ENCODE peak calls at places on chromosomes 6 and 20, in seven cellular contexts. Y, U, P, Z, O, I and T are unnamed samples.

GRCh38 chr6:105397987-105398386 is 4.9 kb downstream of the PREP start:
- DNase-seq in Y (no peak), I (no peak), U (no peak), O (no peak), P (no peak), Z (no peak), T (no peak)

GRCh38 chr20:58012731-58013510 is 215.5 kb downstream of the ANKRD60 start:
- DNase-seq in O (peak; percentile 10), U (no peak), Y (no peak), Z (no peak), I (no peak), P (no peak), T (peak; percentile 30)

GRCh38 chr6:37636112-37636511 is 61.6 kb downstream of the MDGA1 start:
- DNase-seq in I (no peak), Y (no peak), U (no peak), Z (no peak), O (no peak), P (no peak), T (no peak)

GRCh38 chr6:92930212-92930611 is 489.1 kb downstream of the EPHA7 start:
- DNase-seq in Z (no peak), U (no peak), Y (no peak), I (no peak), P (no peak), O (no peak), T (no peak)

GRCh38 chr6:35087361-35088280 is 53.5 kb downstream of the TCP11 start:
- DNase-seq in Z (no peak), Y (peak; percentile 59), O (peak; percentile 20), I (no peak), U (no peak), P (peak; percentile 48), T (peak; percentile 55)

GRCh38 chr6:29676981-29677601 is 3.9 kb downstream of the ZFP57 start:
- DNase-seq in P (no peak), Z (no peak), I (no peak), U (no peak), O (no peak), Y (no peak), T (no peak)

GRCh38 chr6:137490961-137491360 is 3.2 kb downstream of the OLIG3 start:
- DNase-seq in Z (no peak), O (peak; percentile 51), I (no peak), Y (no peak), U (no peak), P (no peak), T (no peak)

GRCh38 chr6:169719117-169719516 is 5.2 kb downstream of the PHF10 start:
- DNase-seq in U (no peak), Z (no peak), Y (no peak), I (no peak), O (no peak), P (no peak), T (no peak)

GRCh38 chr6:154127638-154128037 is 88.6 kb downstream of the OPRM1 start:
- DNase-seq in P (no peak), O (peak; percentile 39), I (no peak), U (no peak), Y (no peak), Z (no peak), T (no peak)

GRCh38 chr6:160207618-160208017 is 51.0 kb downstream of the SLC22A2 start:
- DNase-seq in O (no peak), Y (no peak), P (no peak), I (no peak), Z (no peak), U (no peak), T (no peak)

GRCh38 chr20:24134930-24135329 is 146.4 kb upstream of the GGTLC1 start:
- DNase-seq in P (no peak), Z (no peak), U (no peak), O (no peak), I (no peak), Y (no peak), T (no peak)

GRCh38 chr6:154605207-154605877 is 94.9 kb upstream of the CNKSR3 start:
- DNase-seq in U (no peak), Z (no peak), O (no peak), I (no peak), P (no peak), Y (no peak), T (no peak)

GRCh38 chr20:513429-513828 is 30.2 kb downstream of the CSNK2A1 start:
- DNase-seq in O (no peak), I (no peak), Y (no peak), Z (no peak), U (no peak), P (no peak), T (no peak)
- H3K4me1 ChIP-seq in O (no peaks in the 10 kb centered on the region), I (peaks cover 56% of the 10 kb centered on the region), Y (peaks cover 26% of the 10 kb centered on the region), Z (peaks cover 7% of the 10 kb centered on the region), U (peaks cover 16% of the 10 kb centered on the region), P (peaks cover 8% of the 10 kb centered on the region), T (peaks cover 15% of the 10 kb centered on the region)

DNA sequence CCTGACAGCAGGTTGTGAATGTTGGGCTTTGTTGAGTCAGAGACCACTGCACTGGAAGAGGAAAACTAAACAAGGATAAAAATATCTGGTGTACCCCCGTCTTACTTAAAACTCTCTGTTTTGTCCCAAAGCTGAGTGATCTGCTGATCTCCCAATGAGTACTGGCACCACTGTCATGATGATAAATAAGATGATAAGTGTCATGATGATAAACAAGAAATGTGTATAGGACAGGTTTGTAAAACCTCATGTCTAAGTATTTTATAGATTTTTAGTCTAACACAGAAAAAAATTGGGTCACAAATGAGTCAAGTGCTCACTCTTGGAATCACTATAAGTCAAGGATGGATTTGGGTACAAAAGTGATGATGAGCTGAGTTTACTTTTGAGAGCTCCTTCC is 8.5 kb upstream of the SIM1 start:
- DNase-seq in O (no peak), U (no peak), Z (no peak), I (no peak), P (no peak), Y (no peak), T (no peak)
- H3K4me1 ChIP-seq in O (peaks cover 3% of the 10 kb centered on the region), U (no peaks in the 10 kb centered on the region), Z (no peaks in the 10 kb centered on the region), I (no peaks in the 10 kb centered on the region), P (no peaks in the 10 kb centered on the region), Y (no peaks in the 10 kb centered on the region), T (no peaks in the 10 kb centered on the region)

GRCh38 chr6:142009647-142010046 is 123.1 kb upstream of the GJE1 start:
- DNase-seq in U (no peak), O (no peak), Y (no peak), P (no peak), Z (no peak), I (no peak), T (no peak)
- H3K4me1 ChIP-seq in U (no peaks in the 10 kb centered on the region), O (no peaks in the 10 kb centered on the region), Y (no peaks in the 10 kb centered on the region), P (no peaks in the 10 kb centered on the region), Z (no peaks in the 10 kb centered on the region), I (no peaks in the 10 kb centered on the region), T (no peaks in the 10 kb centered on the region)

GRCh38 chr6:75550544-75551167 is 51.0 kb upstream of the SENP6 start:
- DNase-seq in P (no peak), O (no peak), I (no peak), Z (no peak), U (no peak), Y (no peak), T (no peak)
- H3K4me1 ChIP-seq in P (no peaks in the 10 kb centered on the region), O (no peaks in the 10 kb centered on the region), I (no peaks in the 10 kb centered on the region), Z (no peaks in the 10 kb centered on the region), U (no peaks in the 10 kb centered on the region), Y (no peaks in the 10 kb centered on the region), T (no peaks in the 10 kb centered on the region)

GRCh38 chr20:44552950-44553908 is 29.1 kb upstream of the PKIG start:
- DNase-seq in U (no peak), O (no peak), I (no peak), Z (peak; percentile 0), Y (no peak), P (no peak), T (no peak)
- H3K4me1 ChIP-seq in U (peaks cover 16% of the 10 kb centered on the region), O (no peaks in the 10 kb centered on the region), I (peaks cover 22% of the 10 kb centered on the region), Z (peaks cover 4% of the 10 kb centered on the region), Y (peaks cover 22% of the 10 kb centered on the region), P (no peaks in the 10 kb centered on the region), T (peaks cover under 1% of the 10 kb centered on the region)

GRCh38 chr6:108623995-108624394 is 63.3 kb downstream of the FOXO3 start:
- DNase-seq in Z (no peak), O (no peak), I (no peak), U (no peak), P (no peak), Y (no peak), T (no peak)

GRCh38 chr6:108630050-108630714 is 69.5 kb downstream of the FOXO3 start:
- DNase-seq in U (no peak), Z (no peak), P (no peak), I (no peak), O (no peak), Y (no peak), T (no peak)

GRCh38 chr6:108627692-108628565 is 67.2 kb downstream of the FOXO3 start:
- DNase-seq in P (no peak), Z (no peak), Y (no peak), I (no peak), U (no peak), O (no peak), T (no peak)

GRCh38 chr6:108622601-108623335 is 62.1 kb downstream of the FOXO3 start:
- DNase-seq in Y (no peak), Z (no peak), U (no peak), P (peak; percentile 78), O (no peak), I (peak; percentile 24), T (no peak)

GRCh38 chr6:108626777-108627176 is 66.1 kb downstream of the FOXO3 start:
- DNase-seq in P (no peak), Y (no peak), O (no peak), I (no peak), Z (no peak), U (no peak), T (no peak)
- H3K4me1 ChIP-seq in P (peaks cover 23% of the 10 kb centered on the region), Y (peaks cover 76% of the 10 kb centered on the region), O (peaks cover 8% of the 10 kb centered on the region), I (peaks cover 97% of the 10 kb centered on the region), Z (peaks cover 2% of the 10 kb centered on the region), U (no peaks in the 10 kb centered on the region), T (peaks cover 36% of the 10 kb centered on the region)

DNA sequence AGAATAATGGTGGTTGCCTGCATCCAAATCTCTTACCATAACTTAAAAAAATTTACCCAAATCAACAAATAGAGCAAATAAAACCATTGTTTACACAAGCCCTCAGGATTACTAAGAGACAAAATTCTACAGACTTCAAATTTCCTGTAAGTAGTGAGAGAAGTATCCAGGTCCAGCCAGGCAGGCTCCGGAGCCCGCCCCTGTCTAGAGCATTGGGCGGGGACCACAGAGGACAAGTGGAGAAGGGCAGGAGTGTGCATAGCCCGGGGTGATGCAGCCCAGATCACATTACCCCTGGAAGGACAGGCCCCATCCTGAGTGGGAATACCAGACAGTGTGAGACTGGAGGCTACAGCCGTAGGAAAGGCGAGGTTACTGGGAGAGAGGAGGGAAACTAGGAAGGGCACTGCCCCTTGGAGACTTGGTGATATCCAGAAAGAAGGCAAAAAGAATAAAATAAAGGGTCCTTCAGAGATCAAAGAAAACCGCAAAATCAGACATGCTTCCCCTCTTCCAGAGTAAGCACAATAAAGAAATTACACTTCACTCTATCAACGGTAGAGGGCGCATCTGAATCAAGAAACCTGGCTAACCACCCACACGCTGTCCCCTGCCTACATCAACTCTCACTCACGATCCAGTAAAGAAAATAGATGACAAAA is 26.6 kb downstream of the RIN2 start:
- DNase-seq in O (peak; percentile 47), P (peak; percentile 70), U (peak; percentile 59), Y (peak; percentile 80), Z (peak; percentile 73), I (peak; percentile 76), T (no peak)
- H3K4me1 ChIP-seq in O (no peaks in the 10 kb centered on the region), P (no peaks in the 10 kb centered on the region), U (no peaks in the 10 kb centered on the region), Y (peaks cover 35% of the 10 kb centered on the region), Z (no peaks in the 10 kb centered on the region), I (peaks cover 68% of the 10 kb centered on the region), T (peaks cover 4% of the 10 kb centered on the region)

GRCh38 chr6:43773050-43773956 is 3.3 kb downstream of the VEGFA start:
- DNase-seq in I (peak; percentile 68), U (peak; percentile 86), P (peak; percentile 64), Y (peak; percentile 84), O (peak; percentile 72), Z (peak; percentile 86), T (peak; percentile 76)
- H3K4me1 ChIP-seq in I (peaks cover 77% of the 10 kb centered on the region), U (peaks cover 47% of the 10 kb centered on the region), P (no peaks in the 10 kb centered on the region), Y (peaks cover 35% of the 10 kb centered on the region), O (peaks cover 5% of the 10 kb centered on the region), Z (peaks cover 16% of the 10 kb centered on the region), T (peaks cover 27% of the 10 kb centered on the region)